ENCODE peak calls at places on chromosomes 4 and X, in four cellular contexts. O, R, K and P are unnamed samples.

GRCh38 chr4:43274376-43274775 is 381.9 kb downstream of the GRXCR1 start:
- DNase-seq in R (no peak), O (no peak), K (no peak), P (no peak)

GRCh38 chrX:134244043-134244442 is 7.1 kb downstream of the CCDC160 start:
- DNase-seq in K (no peak), O (no peak), R (no peak), P (no peak)

GRCh38 chr4:56757821-56758400 is 63.6 kb downstream of the SPINK2 start:
- DNase-seq in O (peak), R (no peak), K (peak), P (peak)

GRCh38 chr4:75895744-75896314 is 6.4 kb downstream of the PPEF2 start:
- DNase-seq in O (no peak), R (no peak), K (no peak), P (no peak)

GRCh38 chr4:170887396-170887795 is 797.6 kb upstream of the AADAT start:
- DNase-seq in R (no peak), O (no peak), K (no peak), P (no peak)

GRCh38 chr4:47531241-47531953 is 46.3 kb downstream of the ATP10D start:
- DNase-seq in O (no peak), R (peak), K (no peak), P (peak)

GRCh38 chr4:24736066-24736465 is 59.3 kb upstream of the SOD3 start:
- DNase-seq in O (no peak), R (no peak), K (no peak), P (no peak)

GRCh38 chr4:151730003-151730559 is 30.7 kb downstream of the GATB start:
- DNase-seq in R (no peak), O (no peak), K (no peak), P (no peak)

GRCh38 chr4:139589619-139590018 is 33.6 kb upstream of the SETD7 start:
- DNase-seq in O (no peak), K (no peak), R (no peak), P (no peak)

DNA sequence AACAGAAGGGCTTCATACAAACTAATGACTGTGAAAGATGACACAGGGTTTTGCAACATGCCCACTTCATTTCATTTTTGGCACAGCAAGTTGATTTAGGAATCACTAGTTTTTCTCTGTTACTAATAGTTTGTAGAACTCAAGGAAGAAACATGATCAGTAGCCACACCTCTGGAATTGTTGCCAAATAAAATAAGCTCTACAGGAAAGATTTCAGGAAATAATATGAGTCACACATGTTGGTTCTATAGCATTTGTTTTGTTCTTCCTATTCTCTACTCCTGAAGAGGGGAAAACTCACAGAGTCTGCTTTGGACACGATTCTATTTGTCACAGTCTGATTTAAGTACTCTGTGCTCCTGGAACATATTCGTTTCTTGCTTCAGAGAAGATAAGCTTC is 255.4 kb downstream of the TLL1 start:
- DNase-seq in K (no peak), O (no peak), R (no peak), P (no peak)
- H3K4me3 ChIP-seq in K (no peak), O (no peak), R (no peak), P (no peak)

DNA sequence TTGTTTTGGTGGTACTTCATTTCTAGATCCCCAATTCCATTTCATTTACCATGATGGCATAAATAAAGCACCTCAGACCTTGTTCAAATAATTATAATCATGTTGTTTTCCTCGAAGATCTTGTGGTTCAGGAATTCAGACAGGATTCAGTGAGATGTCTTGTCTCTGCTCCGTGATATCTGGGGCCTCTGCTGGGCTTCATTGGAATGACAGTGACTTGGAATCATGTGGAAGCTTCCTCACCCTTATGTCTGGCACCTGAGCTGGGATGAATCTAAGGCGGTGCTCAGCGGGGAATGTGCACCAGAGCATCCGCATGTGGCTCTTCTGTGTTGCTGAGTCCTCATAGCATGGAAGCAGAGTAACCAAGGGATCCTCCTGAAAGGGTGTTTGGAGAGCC is 132.2 kb downstream of the VEGFC start:
- DNase-seq in O (no peak), R (no peak), K (peak), P (no peak)
- TF ChIP-seq CTCF in O (no peak), R (no peak), K (no peak), P (peak)

DNA sequence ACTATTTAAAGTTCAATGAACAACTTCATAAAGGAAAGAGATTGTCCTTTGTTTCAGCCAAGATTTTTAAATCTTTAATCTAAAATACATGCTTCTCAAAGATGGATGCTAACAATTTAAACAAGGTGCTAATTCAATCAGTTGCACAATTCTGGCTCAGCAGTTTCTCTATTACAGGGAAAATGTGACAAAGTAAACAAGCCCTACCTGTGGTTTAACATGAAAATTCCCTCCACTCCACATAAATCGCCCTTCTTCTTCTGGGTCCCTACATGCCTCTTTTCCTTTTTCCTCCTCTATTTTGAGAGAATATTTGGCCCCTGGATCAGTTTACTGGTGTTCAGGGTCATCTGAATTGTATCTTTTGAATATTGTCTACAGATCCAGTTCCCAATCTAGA is 80.6 kb downstream of the FRYL start:
- DNase-seq in O (no peak), R (no peak), K (no peak), P (peak)
- H3K4me3 ChIP-seq in O (no peak), R (no peak), K (no peak), P (peak)

DNA sequence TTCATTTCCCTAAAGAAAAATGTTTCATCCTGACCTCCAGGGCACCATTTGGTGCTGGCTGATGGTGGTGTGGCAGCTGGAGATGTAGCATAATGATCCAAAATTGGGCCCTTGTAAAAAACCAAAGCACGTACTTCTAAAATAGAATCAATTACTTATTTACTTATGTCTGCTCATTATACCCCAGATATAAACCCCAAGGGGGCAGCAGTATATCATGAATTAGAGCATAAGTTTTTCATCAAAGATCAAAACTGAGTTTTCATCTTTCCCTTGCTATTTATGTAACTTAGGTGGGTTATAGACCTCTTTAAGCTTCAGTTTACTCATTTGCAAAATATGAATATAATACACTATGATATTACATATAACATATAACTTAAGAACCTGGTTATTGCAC is 241.1 kb downstream of the TACR3 start:
- DNase-seq in R (no peak), O (no peak), K (no peak), P (no peak)
- TF ChIP-seq CTCF in R (no peak), O (no peak), K (no peak), P (no peak)

GRCh38 chr4:143403551-143403816 is 66.8 kb downstream of the GAB1 start:
- DNase-seq in R (no peak), K (no peak), O (no peak), P (no peak)

GRCh38 chr4:143407475-143407874 is 70.8 kb downstream of the GAB1 start:
- DNase-seq in O (no peak), R (no peak), K (no peak), P (no peak)

GRCh38 chr4:143406523-143406922 is 69.8 kb downstream of the GAB1 start:
- DNase-seq in K (peak), O (no peak), R (peak), P (peak)

GRCh38 chr4:143404555-143404954 is 67.9 kb downstream of the GAB1 start:
- DNase-seq in K (no peak), O (no peak), R (no peak), P (no peak)

GRCh38 chr4:143405197-143405730 is 68.6 kb downstream of the GAB1 start:
- DNase-seq in R (no peak), K (no peak), O (no peak), P (no peak)
- H3K4me3 ChIP-seq in R (no peak), K (no peak), O (no peak), P (no peak)

GRCh38 chrX:107581923-107582322 is 46.4 kb upstream of the PRPS1 start:
- DNase-seq in O (no peak), K (no peak), R (no peak), P (no peak)

GRCh38 chrX:107576392-107576791 is 51.9 kb upstream of the PRPS1 start:
- DNase-seq in O (no peak), R (no peak), K (no peak), P (no peak)

GRCh38 chrX:107576841-107577240 is 51.5 kb upstream of the PRPS1 start:
- DNase-seq in R (no peak), O (no peak), K (no peak), P (no peak)

GRCh38 chrX:107577933-107578332 is 50.4 kb upstream of the PRPS1 start:
- DNase-seq in R (no peak), K (no peak), O (no peak), P (no peak)

GRCh38 chrX:107579956-107580355 is 48.4 kb upstream of the PRPS1 start:
- DNase-seq in K (no peak), O (no peak), R (no peak), P (no peak)
- TF ChIP-seq CTCF in K (no peak), O (no peak), R (no peak), P (no peak)

DNA sequence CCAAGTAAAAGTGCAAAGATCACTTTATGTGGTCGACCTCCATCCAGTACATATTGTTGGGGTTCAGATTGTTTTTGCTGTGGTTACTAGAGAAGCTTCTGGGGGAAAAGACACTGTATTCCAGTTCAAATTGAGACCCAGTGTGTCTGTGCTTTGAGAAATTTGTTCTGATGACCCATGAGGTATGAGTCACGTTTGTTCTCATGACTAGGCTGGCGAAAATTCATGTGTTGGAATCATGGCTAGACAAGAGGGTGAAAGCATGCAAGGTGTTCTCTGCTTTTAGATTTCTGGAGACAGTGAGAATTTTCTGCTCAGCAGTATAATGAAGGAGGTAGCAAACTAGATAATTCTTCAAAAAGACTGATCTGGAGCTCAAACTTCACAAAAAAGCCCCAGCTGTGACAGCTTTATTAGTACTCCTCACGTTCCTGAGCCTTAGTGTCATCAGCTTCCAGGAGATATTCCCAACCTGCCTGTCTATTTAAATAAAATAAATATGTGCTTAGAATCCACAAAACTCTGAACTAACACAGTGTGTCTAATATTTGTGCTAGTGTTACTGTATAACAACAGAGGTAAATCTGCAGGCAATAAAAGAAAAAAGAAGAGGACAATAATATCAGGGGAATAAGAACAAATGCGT is 24.4 kb upstream of the FAM47B start:
- DNase-seq in K (no peak), O (no peak), R (no peak), P (peak)
- H3K4me3 ChIP-seq in K (no peak), O (no peak), R (no peak), P (no peak)

DNA sequence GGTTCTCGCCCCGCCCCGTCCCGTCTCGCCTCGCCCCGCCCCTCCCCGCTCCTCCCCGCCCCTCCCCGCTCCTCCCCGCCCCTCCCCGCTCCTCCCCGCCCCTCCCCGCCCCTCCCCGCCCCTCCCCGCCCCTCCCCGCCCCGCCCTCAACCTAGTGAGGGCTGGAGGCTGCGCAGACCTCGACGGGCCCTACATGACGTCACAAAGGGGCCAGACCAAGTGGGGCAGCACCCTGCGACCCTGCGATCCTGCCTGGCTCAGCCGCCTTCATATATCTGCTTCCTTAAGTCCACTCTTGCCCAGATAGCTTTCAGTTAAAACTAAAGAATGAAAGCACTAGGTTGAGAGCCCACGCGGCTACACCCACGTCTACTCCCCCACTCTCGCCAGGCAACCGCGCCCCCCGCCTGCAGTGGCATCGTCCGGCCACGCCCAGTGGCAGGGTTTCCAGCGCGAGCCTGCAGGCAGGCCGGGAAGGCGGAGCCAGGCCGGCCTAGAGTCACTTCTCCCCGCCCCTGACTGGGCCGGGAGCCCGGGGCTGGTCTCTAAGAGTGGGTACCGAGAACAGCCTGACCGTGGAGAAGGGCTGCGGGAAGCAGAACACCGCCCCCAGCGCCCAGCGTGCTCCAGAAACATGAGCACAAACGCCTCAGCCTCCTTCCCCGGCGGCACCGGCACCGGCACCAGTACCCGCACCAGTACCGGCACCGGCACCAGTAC is 1.5 kb upstream of the MAOA start:
- DNase-seq in K (peak), O (peak), R (peak), P (peak)
- TF ChIP-seq CTCF in K (no peak), O (peak), R (no peak), P (peak)